ENCODE peak calls at places on chromosomes 2 and 18, in six cellular contexts. Q is small intestine, G is cardiac muscle cell, O is neural progenitor cell, C is colonic mucosa, R is sigmoid colon. D is an unnamed sample.

GRCh38 chr2:120395686-120396518 is 50.0 kb downstream of the INHBB start:
- DNase-seq in Q (no peak), G (peak; percentile 57), O (peak; percentile 28), C (no peak), R (no peak), D (peak; percentile 68)

GRCh38 chr18:3037423-3037915 is 24.5 kb upstream of the LPIN2 start:
- DNase-seq in Q (peak; percentile 87), G (peak; percentile 79), O (no peak), C (peak; percentile 43), R (no peak), D (no peak)

GRCh38 chr2:200104015-200104414 is 148.6 kb downstream of the MAIP1 start:
- DNase-seq in Q (no peak), G (peak; percentile 73), O (no peak), C (no peak), R (no peak), D (no peak)

GRCh38 chr2:217685255-217685605 is 317.6 kb downstream of the TNS1 start:
- DNase-seq in Q (no peak), G (peak; percentile 92), O (no peak), C (peak; percentile 39), R (peak; percentile 77), D (no peak)

GRCh38 chr2:206989306-206989705 is 50.0 kb downstream of the CPO start:
- DNase-seq in Q (peak; percentile 62), G (peak; percentile 42), O (peak; percentile 64), C (peak; percentile 21), R (no peak), D (peak; percentile 57)

GRCh38 chr2:94273242-94273641 is 598.0 kb upstream of the TEKT4 start:
- DNase-seq in Q (no peak), G (no peak), O (no peak), C (no peak), R (no peak), D (no peak)

GRCh38 chr2:196449083-196449482 is 190.4 kb upstream of the CCDC150 start:
- DNase-seq in Q (no peak), G (no peak), O (no peak), C (no peak), R (no peak), D (no peak)

GRCh38 chr18:22378672-22379282 is 38.9 kb downstream of the CTAGE1 start:
- DNase-seq in Q (peak; percentile 75), G (peak; percentile 41), O (peak; percentile 67), C (peak; percentile 47), R (no peak), D (peak; percentile 24)

GRCh38 chr18:58495634-58496033 is 133.3 kb downstream of the ALPK2 start:
- DNase-seq in Q (no peak), G (no peak), O (no peak), C (no peak), R (no peak), D (no peak)

GRCh38 chr18:3207565-3207964 is 12.2 kb downstream of the MYOM1 start:
- DNase-seq in Q (peak; percentile 74), G (no peak), O (no peak), C (no peak), R (no peak), D (no peak)

GRCh38 chr18:46622451-46622850 is 34.6 kb downstream of the LOXHD1 start:
- DNase-seq in Q (no peak), G (no peak), O (no peak), C (no peak), R (no peak), D (no peak)

GRCh38 chr2:47897191-47897955 is 8.9 kb downstream of the FBXO11 start:
- DNase-seq in Q (no peak), G (no peak), O (no peak), C (no peak), R (no peak), D (no peak)

GRCh38 chr18:68428026-68428425 is 286.9 kb downstream of the TMX3 start:
- DNase-seq in Q (no peak), G (peak; percentile 53), O (no peak), C (no peak), R (no peak), D (peak; percentile 8)

GRCh38 chr2:108707300-108707699 is 12.0 kb upstream of the RANBP2 start:
- DNase-seq in Q (no peak), G (no peak), O (no peak), C (no peak), R (no peak), D (no peak)

GRCh38 chr2:199911877-199912161 is 726 bp downstream of the C2orf69 start:
- DNase-seq in Q (peak; percentile 61), G (no peak), O (no peak), C (no peak), R (no peak), D (no peak)

GRCh38 chr2:216189410-216189809 is 80.3 kb downstream of the XRCC5 start:
- DNase-seq in Q (no peak), G (no peak), O (no peak), C (no peak), R (no peak), D (no peak)

GRCh38 chr2:221318751-221319150 is 253.4 kb downstream of the EPHA4 start:
- DNase-seq in Q (no peak), G (no peak), O (no peak), C (no peak), R (no peak), D (no peak)

GRCh38 chr2:1977655-1978054 is 233.3 kb upstream of the PXDN start:
- DNase-seq in Q (no peak), G (no peak), O (no peak), C (no peak), R (no peak), D (no peak)

GRCh38 chr2:241768850-241769249 is 7.8 kb upstream of the GAL3ST2 start:
- DNase-seq in Q (no peak), G (no peak), O (no peak), C (no peak), R (peak; percentile 46), D (no peak)

GRCh38 chr2:176146101-176146500 is 5.2 kb upstream of the HOXD4 start:
- DNase-seq in Q (no peak), G (no peak), O (no peak), C (no peak), R (no peak), D (no peak)
- H3K27me3 ChIP-seq in Q (peaks cover 56% of the 10 kb centered on the region), G (peaks cover 100% of the 10 kb centered on the region), O (peaks cover 100% of the 10 kb centered on the region), C (no peaks in the 10 kb centered on the region), R (peaks cover 7% of the 10 kb centered on the region), D (no peaks in the 10 kb centered on the region)

GRCh38 chr2:85434677-85435076 is 16.2 kb downstream of the SH2D6 start:
- DNase-seq in Q (no peak), G (no peak), O (no peak), C (no peak), R (no peak), D (no peak)
- H3K4me1 ChIP-seq in Q (peaks cover 12% of the 10 kb centered on the region), G (peaks cover 15% of the 10 kb centered on the region), O (peaks cover 32% of the 10 kb centered on the region), C (peaks cover 14% of the 10 kb centered on the region), R (peaks cover 59% of the 10 kb centered on the region), D (peaks cover 61% of the 10 kb centered on the region)

GRCh38 chr18:12256946-12257345 is 2.8 kb downstream of the CIDEA start:
- DNase-seq in Q (no peak), G (peak; percentile 29), O (no peak), C (no peak), R (no peak), D (no peak)
- H3K27me3 ChIP-seq in Q (peaks cover 11% of the 10 kb centered on the region), G (peaks cover 77% of the 10 kb centered on the region), O (peaks cover 72% of the 10 kb centered on the region), C (peaks cover 20% of the 10 kb centered on the region), R (peaks cover 6% of the 10 kb centered on the region), D (peaks cover 22% of the 10 kb centered on the region)

GRCh38 chr2:172089005-172089504 is 3.7 kb downstream of the DLX1 start:
- DNase-seq in Q (no peak), G (no peak), O (peak; percentile 4), C (no peak), R (no peak), D (no peak)

GRCh38 chr2:172090947-172091625 is 5.8 kb downstream of the DLX1 start:
- DNase-seq in Q (no peak), G (no peak), O (peak; percentile 48), C (no peak), R (no peak), D (no peak)

GRCh38 chr2:172091626-172092566 is 6.6 kb downstream of the DLX1 start:
- DNase-seq in Q (no peak), G (no peak), O (peak; percentile 4), C (no peak), R (no peak), D (no peak)

GRCh38 chr2:172089633-172090032 is 4.3 kb downstream of the DLX1 start:
- DNase-seq in Q (no peak), G (no peak), O (peak; percentile 5), C (no peak), R (no peak), D (no peak)

GRCh38 chr2:172090044-172090946 is 5.0 kb downstream of the DLX1 start:
- DNase-seq in Q (no peak), G (no peak), O (peak; percentile 60), C (no peak), R (no peak), D (no peak)
- H3K4me1 ChIP-seq in Q (peaks cover 14% of the 10 kb centered on the region), G (no peaks in the 10 kb centered on the region), O (peaks cover 39% of the 10 kb centered on the region), C (peaks cover 26% of the 10 kb centered on the region), R (peaks cover 29% of the 10 kb centered on the region), D (no peaks in the 10 kb centered on the region)

D was measured in BE2C.